ENCODE peak calls at places on chromosomes 16 and 17, in four cellular contexts. X, F, O and R are unnamed samples.
A peak's percentile ranks its signal among the peaks of the same experiment; 100 is the strongest.

GRCh38 chr17:69928586-69928985 is 146.4 kb upstream of the KCNJ16 start:
- DNase-seq in X (no peak), F (no peak), O (no peak), R (no peak)

GRCh38 chr16:14337303-14338191 is 266.4 kb downstream of the MRTFB start:
- DNase-seq in X (peak; percentile 31), F (no peak), O (peak; percentile 27), R (peak; percentile 44)

GRCh38 chr16:56998352-56998751 is 9.0 kb downstream of the NLRC5 start:
- DNase-seq in X (no peak), F (no peak), O (no peak), R (no peak)

GRCh38 chr17:73901661-73902415 is 257.6 kb upstream of the SDK2 start:
- DNase-seq in X (no peak), F (peak; percentile 72), O (no peak), R (no peak)

GRCh38 chr16:79599256-79599836 is 1.2 kb downstream of the MAF start:
- DNase-seq in X (peak; percentile 67), F (no peak), O (no peak), R (peak; percentile 17)

GRCh38 chr16:47136101-47136820 is 7.5 kb downstream of the NETO2 start:
- DNase-seq in X (no peak), F (no peak), O (peak; percentile 76), R (peak; percentile 43)

GRCh38 chr17:52287611-52288010 is 129.1 kb upstream of the CA10 start:
- DNase-seq in X (no peak), F (no peak), O (no peak), R (no peak)

GRCh38 chr17:4980644-4981216 is 6.7 kb downstream of the CAMTA2 start:
- DNase-seq in X (no peak), F (no peak), O (peak; percentile 71), R (peak; percentile 69)

GRCh38 chr17:15441315-15441714 is 26.1 kb downstream of the CDRT4 start:
- DNase-seq in X (no peak), F (no peak), O (peak; percentile 61), R (no peak)

GRCh38 chr17:76383645-76384221 is 676 bp upstream of the SPHK1 start:
- DNase-seq in X (peak; percentile 53), F (peak; percentile 47), O (peak; percentile 63), R (peak; percentile 61)

DNA sequence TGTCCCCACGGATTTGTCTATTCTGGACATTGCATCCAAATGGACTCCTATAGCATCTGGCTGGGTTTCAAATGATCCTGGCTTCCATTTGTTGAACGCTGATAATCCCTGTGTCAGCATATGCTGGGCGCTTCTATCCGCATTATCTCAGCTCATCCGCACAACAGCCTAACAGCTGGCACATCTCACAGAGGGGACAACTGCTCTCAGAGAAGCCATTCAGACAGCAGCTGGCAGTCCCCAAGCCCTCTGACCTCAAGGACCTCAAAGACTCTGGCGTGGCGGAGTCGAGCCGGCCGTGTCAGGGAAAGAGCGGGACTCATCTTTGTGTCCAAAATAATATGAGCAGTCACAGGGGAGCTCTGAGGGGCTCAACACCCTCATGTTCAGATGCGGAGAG is 82.3 kb downstream of the NT5M start:
- DNase-seq in X (no peak), F (no peak), O (no peak), R (no peak)
- TF ChIP-seq CTCF in X (no peak), F (no peak), O (no peak), R (no peak)

GRCh38 chr16:19167710-19168172 is 299 bp upstream of the SYT17 start:
- DNase-seq in X (peak; percentile 31), F (peak; percentile 83), O (peak; percentile 70), R (peak; percentile 70)

GRCh38 chr16:19166500-19166899 is 1.5 kb upstream of the SYT17 start:
- DNase-seq in X (no peak), F (no peak), O (no peak), R (no peak)

GRCh38 chr16:19170043-19170655 is 2.1 kb downstream of the SYT17 start:
- DNase-seq in X (no peak), F (no peak), O (no peak), R (no peak)

GRCh38 chr16:19169081-19169639 is 1.1 kb downstream of the SYT17 start:
- DNase-seq in X (no peak), F (no peak), O (no peak), R (no peak)

GRCh38 chr16:19168173-19169080 is at the start of gene SYT17:
- DNase-seq in X (no peak), F (peak; percentile 64), O (no peak), R (no peak)
- H3K4me3 ChIP-seq in X (peak within 1 kb of the TSS; percentile 40), F (peak within 1 kb of the TSS; percentile 57), O (peak within 1 kb of the TSS; percentile 37), R (peak within 1 kb of the TSS; percentile 41)

GRCh38 chr16:29862383-29862883 is 593 bp downstream of the CDIPT start:
- DNase-seq in X (no peak), F (peak; percentile 41), O (peak; percentile 17), R (peak; percentile 35)
- TF ChIP-seq CTCF in X (no peak), F (no peak), O (peak; percentile 18), R (peak; percentile 50)

DNA sequence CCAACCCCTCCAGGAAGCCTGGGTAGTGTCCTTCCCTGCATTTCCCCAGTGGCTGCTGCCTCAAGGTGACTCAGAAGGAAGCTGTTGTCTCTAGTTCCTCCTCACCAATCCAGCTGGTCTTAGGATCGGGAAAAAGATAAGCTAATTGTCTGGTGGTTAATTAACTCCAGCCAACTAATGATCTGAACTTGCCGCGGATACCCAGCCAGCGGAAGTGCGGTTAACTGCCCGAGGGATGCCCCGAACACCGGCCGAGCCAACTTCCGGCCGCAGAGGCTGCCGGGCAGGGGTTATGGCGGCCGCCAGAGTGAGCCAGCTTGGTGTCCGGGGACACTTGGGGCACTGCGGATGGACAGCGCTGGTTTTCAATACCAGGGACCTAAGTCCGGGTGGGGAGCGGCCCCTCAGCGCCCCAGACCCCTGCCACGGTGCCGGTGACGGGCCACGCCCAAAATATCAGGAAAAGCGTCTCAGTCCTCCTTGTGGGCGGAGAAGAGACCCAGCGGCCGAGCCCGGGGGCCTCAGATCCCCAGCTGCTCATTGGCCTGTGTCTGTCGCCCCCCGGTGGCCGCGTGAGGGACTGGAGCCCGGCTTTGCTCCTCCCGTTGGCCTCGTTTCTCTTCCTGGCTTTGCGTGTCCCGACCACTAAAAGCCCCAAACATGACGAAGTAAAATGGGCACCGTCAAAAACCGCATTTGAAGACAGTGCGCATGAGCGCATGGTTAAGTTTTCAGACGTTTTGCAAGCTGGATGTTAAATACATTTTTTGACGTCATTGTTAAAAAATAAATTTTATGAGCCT is 10.2 kb upstream of the PRSS22 start:
- DNase-seq in X (peak; percentile 93), F (peak; percentile 97), O (peak; percentile 94), R (peak; percentile 94)
- H3K4me3 ChIP-seq in X (peak overlapping the region; percentile 61), F (peak overlapping the region; percentile 62), O (peak overlapping the region; percentile 64), R (peak overlapping the region; percentile 74)

GRCh38 chr16:11233727-11234376 is 22.2 kb downstream of the SOCS1 start:
- DNase-seq in X (no peak), F (peak; percentile 34), O (no peak), R (no peak)
- TF ChIP-seq CTCF in X (no peak), F (no peak), O (no peak), R (no peak)

GRCh38 chr17:1124238-1124699 is 55.5 kb downstream of the ABR start:
- DNase-seq in X (no peak), F (no peak), O (no peak), R (no peak)

GRCh38 chr17:1124896-1125774 is 54.6 kb downstream of the ABR start:
- DNase-seq in X (no peak), F (no peak), O (no peak), R (no peak)

GRCh38 chr17:1125775-1126120 is 54.0 kb downstream of the ABR start:
- DNase-seq in X (no peak), F (no peak), O (no peak), R (no peak)

GRCh38 chr17:1122681-1123396 is 56.9 kb downstream of the ABR start:
- DNase-seq in X (peak; percentile 93), F (peak; percentile 94), O (peak; percentile 76), R (peak; percentile 69)

GRCh38 chr17:1123397-1124237 is 56.2 kb downstream of the ABR start:
- DNase-seq in X (peak; percentile 51), F (no peak), O (no peak), R (no peak)
- H3K4me3 ChIP-seq in X (no peak overlapping the region), F (no peak overlapping the region), O (no peak overlapping the region), R (no peak overlapping the region)